ENCODE peak calls at places on chromosome 2, in four cellular contexts. One of them, this sample, is unnamed.

GRCh38 chr2:132670961-132671781 is 1.2 kb upstream of the LYPD1 start:
- DNase-seq in breast epithelium: no peak
- DNase-seq in astrocyte of the spinal cord: peak
- DNase-seq in psoas muscle: no peak
- DNase-seq in this sample: no peak

GRCh38 chr2:136247204-136247990 is 129.4 kb upstream of the CXCR4 start:
- DNase-seq in psoas muscle: peak
- DNase-seq in breast epithelium: no peak
- DNase-seq in astrocyte of the spinal cord: peak
- DNase-seq in this sample: no peak

GRCh38 chr2:190031971-190032623 is 30.4 kb downstream of the MSTN start:
- DNase-seq in astrocyte of the spinal cord: no peak
- DNase-seq in breast epithelium: no peak
- DNase-seq in psoas muscle: no peak
- DNase-seq in this sample: no peak

GRCh38 chr2:1925928-1926327 is 181.6 kb upstream of the PXDN start:
- DNase-seq in astrocyte of the spinal cord: no peak
- DNase-seq in psoas muscle: no peak
- DNase-seq in breast epithelium: no peak
- DNase-seq in this sample: no peak

GRCh38 chr2:214378455-214379103 is 32.3 kb upstream of the VWC2L start:
- DNase-seq in astrocyte of the spinal cord: no peak
- DNase-seq in psoas muscle: no peak
- DNase-seq in breast epithelium: peak
- DNase-seq in this sample: no peak

GRCh38 chr2:16604236-16604635 is 61.4 kb downstream of the CYRIA start:
- DNase-seq in psoas muscle: no peak
- DNase-seq in breast epithelium: no peak
- DNase-seq in astrocyte of the spinal cord: no peak
- DNase-seq in this sample: no peak

GRCh38 chr2:136214801-136215200 is 96.9 kb upstream of the CXCR4 start:
- DNase-seq in psoas muscle: no peak
- DNase-seq in astrocyte of the spinal cord: no peak
- DNase-seq in breast epithelium: no peak
- DNase-seq in this sample: no peak

GRCh38 chr2:37215255-37215654 is 16.1 kb downstream of the CEBPZ start:
- DNase-seq in astrocyte of the spinal cord: peak
- DNase-seq in breast epithelium: no peak
- DNase-seq in psoas muscle: no peak
- DNase-seq in this sample: no peak

GRCh38 chr2:119827866-119828507 is 68.3 kb downstream of the PTPN4 start:
- DNase-seq in breast epithelium: no peak
- DNase-seq in psoas muscle: no peak
- DNase-seq in astrocyte of the spinal cord: peak
- DNase-seq in this sample: no peak

GRCh38 chr2:179602452-179602851 is 259.0 kb downstream of the ZNF385B start:
- DNase-seq in astrocyte of the spinal cord: no peak
- DNase-seq in breast epithelium: no peak
- DNase-seq in psoas muscle: no peak
- DNase-seq in this sample: no peak

GRCh38 chr2:139469985-139470384 is 689.8 kb upstream of the NXPH2 start:
- DNase-seq in astrocyte of the spinal cord: no peak
- DNase-seq in breast epithelium: no peak
- DNase-seq in psoas muscle: no peak
- DNase-seq in this sample: no peak

GRCh38 chr2:3324404-3325281 is 53.0 kb downstream of the EIPR1 start:
- DNase-seq in breast epithelium: no peak
- DNase-seq in astrocyte of the spinal cord: no peak
- DNase-seq in psoas muscle: no peak
- DNase-seq in this sample: no peak

GRCh38 chr2:204353823-204354222 is 191.5 kb upstream of the PARD3B start:
- DNase-seq in breast epithelium: no peak
- DNase-seq in psoas muscle: no peak
- DNase-seq in astrocyte of the spinal cord: no peak
- DNase-seq in this sample: no peak

GRCh38 chr2:121804340-121804739 is 48.9 kb downstream of the TSN start:
- DNase-seq in astrocyte of the spinal cord: peak
- DNase-seq in breast epithelium: no peak
- DNase-seq in psoas muscle: no peak
- DNase-seq in this sample: no peak

GRCh38 chr2:216994231-216994997 is 134.6 kb upstream of the TNP1 start:
- DNase-seq in breast epithelium: no peak
- DNase-seq in psoas muscle: no peak
- DNase-seq in astrocyte of the spinal cord: no peak
- DNase-seq in this sample: no peak

GRCh38 chr2:163453920-163454319 is 281.9 kb downstream of the FIGN start:
- DNase-seq in psoas muscle: no peak
- DNase-seq in astrocyte of the spinal cord: peak
- DNase-seq in breast epithelium: no peak
- DNase-seq in this sample: no peak

GRCh38 chr2:216320852-216321251 is 51.4 kb downstream of the MARCHF4 start:
- DNase-seq in breast epithelium: no peak
- DNase-seq in astrocyte of the spinal cord: no peak
- DNase-seq in psoas muscle: no peak
- DNase-seq in this sample: no peak

GRCh38 chr2:72864500-72864899 is 22.7 kb upstream of the SPR start:
- DNase-seq in breast epithelium: no peak
- DNase-seq in psoas muscle: no peak
- DNase-seq in astrocyte of the spinal cord: peak
- DNase-seq in this sample: no peak

GRCh38 chr2:43161650-43162542 is 64.5 kb downstream of the ZFP36L2 start:
- DNase-seq in breast epithelium: no peak
- DNase-seq in psoas muscle: no peak
- DNase-seq in astrocyte of the spinal cord: no peak
- DNase-seq in this sample: no peak

GRCh38 chr2:240611601-240612210 is 13.6 kb upstream of the GPR35 start:
- DNase-seq in breast epithelium: no peak
- DNase-seq in psoas muscle: peak
- DNase-seq in astrocyte of the spinal cord: no peak
- DNase-seq in this sample: peak

GRCh38 chr2:167209784-167210183 is 321.5 kb downstream of the XIRP2 start:
- DNase-seq in astrocyte of the spinal cord: no peak
- DNase-seq in breast epithelium: no peak
- DNase-seq in psoas muscle: no peak
- DNase-seq in this sample: no peak

GRCh38 chr2:70671059-70671685 is 96.8 kb downstream of the ADD2 start:
- DNase-seq in breast epithelium: no peak
- DNase-seq in psoas muscle: no peak
- DNase-seq in astrocyte of the spinal cord: peak
- DNase-seq in this sample: no peak

GRCh38 chr2:2456721-2457120 is 125.6 kb upstream of the MYT1L start:
- DNase-seq in psoas muscle: no peak
- DNase-seq in breast epithelium: no peak
- DNase-seq in astrocyte of the spinal cord: peak
- DNase-seq in this sample: no peak

GRCh38 chr2:1041012-1041805 is 90.6 kb downstream of the SNTG2 start:
- DNase-seq in breast epithelium: no peak
- DNase-seq in psoas muscle: no peak
- DNase-seq in astrocyte of the spinal cord: no peak
- DNase-seq in this sample: no peak

GRCh38 chr2:46268196-46268595 is 29.0 kb upstream of the EPAS1 start:
- DNase-seq in breast epithelium: no peak
- DNase-seq in psoas muscle: no peak
- DNase-seq in astrocyte of the spinal cord: no peak
- DNase-seq in this sample: no peak

DNA sequence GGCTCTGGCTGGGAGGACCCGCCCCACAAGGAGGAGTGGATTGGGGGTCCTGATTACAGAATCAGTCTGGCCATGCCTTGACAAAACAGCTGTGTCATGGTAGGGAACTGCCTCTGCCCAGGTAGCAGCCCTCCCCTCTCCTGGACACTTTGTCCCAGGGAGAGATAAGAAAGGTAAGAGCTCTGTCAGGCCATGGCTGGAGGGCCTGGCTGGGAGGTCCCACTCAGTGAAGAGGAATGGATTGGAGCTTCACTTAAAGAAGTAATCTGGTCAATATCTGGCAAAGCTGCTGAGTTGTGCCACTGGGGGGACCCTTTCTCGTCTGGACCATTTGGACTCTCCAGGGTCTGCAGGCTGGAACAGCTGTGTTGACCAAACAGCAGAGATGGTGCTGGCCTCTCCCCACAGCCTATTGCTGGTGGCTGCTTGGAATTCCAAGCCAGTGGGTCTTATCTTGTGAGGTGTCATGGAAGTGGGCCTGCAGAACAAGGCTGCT is 75.4 kb downstream of the EPC2 start:
- DNase-seq in astrocyte of the spinal cord: no peak
- DNase-seq in breast epithelium: no peak
- DNase-seq in psoas muscle: no peak
- DNase-seq in this sample: no peak
- TF ChIP-seq CTCF in astrocyte of the spinal cord: no peak
- TF ChIP-seq CTCF in breast epithelium: no peak
- TF ChIP-seq CTCF in psoas muscle: no peak
- TF ChIP-seq CTCF in this sample: no peak

GRCh38 chr2:219218279-219219112 is at the start of gene ABCB6:
- DNase-seq in psoas muscle: peak
- DNase-seq in astrocyte of the spinal cord: peak
- DNase-seq in breast epithelium: peak
- DNase-seq in this sample: peak
- TF ChIP-seq CTCF in psoas muscle: no peak
- TF ChIP-seq CTCF in astrocyte of the spinal cord: no peak
- TF ChIP-seq CTCF in breast epithelium: no peak
- TF ChIP-seq CTCF in this sample: peak

GRCh38 chr2:105865222-105865913 is 120.7 kb downstream of the NCK2 start:
- DNase-seq in astrocyte of the spinal cord: peak
- DNase-seq in breast epithelium: no peak
- DNase-seq in psoas muscle: no peak
- DNase-seq in this sample: no peak

GRCh38 chr2:105864262-105864661 is 119.5 kb downstream of the NCK2 start:
- DNase-seq in breast epithelium: no peak
- DNase-seq in psoas muscle: no peak
- DNase-seq in astrocyte of the spinal cord: no peak
- DNase-seq in this sample: no peak

GRCh38 chr2:105868060-105868459 is 123.3 kb downstream of the NCK2 start:
- DNase-seq in astrocyte of the spinal cord: no peak
- DNase-seq in breast epithelium: no peak
- DNase-seq in psoas muscle: no peak
- DNase-seq in this sample: no peak

GRCh38 chr2:105869318-105869717 is 124.6 kb downstream of the NCK2 start:
- DNase-seq in astrocyte of the spinal cord: no peak
- DNase-seq in breast epithelium: no peak
- DNase-seq in psoas muscle: no peak
- DNase-seq in this sample: no peak

DNA sequence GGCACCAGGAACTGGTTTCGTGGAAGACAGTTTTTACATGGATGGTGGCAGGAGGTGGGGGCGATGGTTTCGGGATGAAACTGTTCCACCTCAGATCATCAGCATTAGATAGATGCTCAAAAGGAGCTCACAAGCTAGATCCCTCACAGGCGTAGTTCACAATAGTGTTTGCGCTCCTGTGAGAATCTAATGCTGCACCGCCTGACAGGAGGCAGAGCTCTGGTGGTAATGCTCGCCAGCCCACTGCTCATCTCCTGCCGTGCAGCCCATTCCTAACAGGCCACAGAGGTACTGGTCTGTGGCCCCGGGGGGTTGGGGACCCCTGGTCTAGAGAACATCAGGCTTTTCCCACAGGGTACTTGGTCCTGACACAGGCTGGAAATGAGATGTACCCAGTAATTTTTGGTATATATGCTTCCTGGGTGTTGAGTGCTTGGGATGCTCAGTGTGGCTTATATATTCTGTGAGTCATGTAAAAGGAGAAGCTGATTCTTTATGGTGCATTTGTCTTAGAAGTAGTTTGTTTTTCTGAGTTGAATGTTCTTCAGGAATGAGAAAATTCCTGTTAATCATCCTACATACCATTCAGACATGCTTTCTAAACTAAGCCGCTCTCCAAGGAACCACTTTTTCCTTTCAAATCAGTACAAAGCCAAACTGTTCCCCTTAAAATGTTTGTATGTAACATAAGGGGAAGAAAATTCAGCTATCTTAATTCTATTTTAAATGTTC is 121.9 kb downstream of the NCK2 start:
- DNase-seq in astrocyte of the spinal cord: peak
- DNase-seq in breast epithelium: no peak
- DNase-seq in psoas muscle: no peak
- DNase-seq in this sample: no peak
- TF ChIP-seq CTCF in astrocyte of the spinal cord: no peak
- TF ChIP-seq CTCF in breast epithelium: no peak
- TF ChIP-seq CTCF in psoas muscle: no peak
- TF ChIP-seq CTCF in this sample: no peak

DNA sequence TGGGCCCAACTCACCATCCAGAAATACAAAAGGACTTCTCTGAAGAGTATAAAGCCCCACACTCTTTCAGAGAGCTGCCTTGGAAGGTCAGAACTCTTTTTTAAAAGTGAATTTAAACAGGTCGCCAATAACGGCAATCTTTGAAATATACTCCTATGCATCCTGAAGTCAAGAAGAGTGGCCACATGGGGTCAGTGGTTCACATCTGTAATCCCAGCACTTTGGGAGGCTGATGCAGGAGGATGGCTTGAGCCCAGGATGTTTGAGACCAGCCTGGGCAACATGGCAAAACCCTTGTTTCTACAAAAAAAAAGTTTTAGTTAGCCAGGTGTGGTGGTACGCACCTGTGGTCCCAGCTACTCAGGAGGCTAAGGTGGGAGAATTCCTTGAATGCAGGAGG is 68.1 kb upstream of the FZD7 start:
- DNase-seq in psoas muscle: no peak
- DNase-seq in breast epithelium: no peak
- DNase-seq in astrocyte of the spinal cord: no peak
- DNase-seq in this sample: no peak
- TF ChIP-seq CTCF in psoas muscle: no peak
- TF ChIP-seq CTCF in breast epithelium: no peak
- TF ChIP-seq CTCF in astrocyte of the spinal cord: no peak
- TF ChIP-seq CTCF in this sample: peak

DNA sequence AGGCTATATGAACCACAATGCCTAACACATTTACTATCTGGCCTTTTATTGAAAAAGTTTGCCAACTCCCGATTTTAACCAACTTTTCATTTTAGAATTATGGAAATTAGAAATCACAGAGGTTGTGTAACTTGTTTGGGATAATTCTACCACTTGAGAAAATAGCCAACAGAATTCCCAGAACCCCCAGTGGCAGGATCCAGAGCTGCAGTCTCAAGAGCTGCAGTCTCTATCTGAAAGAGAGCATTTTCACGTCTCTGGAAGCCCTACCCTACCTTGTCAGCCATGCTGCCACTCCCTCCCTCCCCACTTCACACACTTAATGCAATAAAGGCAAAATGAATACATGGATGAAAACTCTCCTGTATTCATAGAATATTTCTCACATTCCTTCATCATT is 23.4 kb upstream of the TSPYL6 start:
- DNase-seq in psoas muscle: no peak
- DNase-seq in astrocyte of the spinal cord: no peak
- DNase-seq in breast epithelium: no peak
- DNase-seq in this sample: no peak
- TF ChIP-seq CTCF in psoas muscle: peak
- TF ChIP-seq CTCF in astrocyte of the spinal cord: peak
- TF ChIP-seq CTCF in breast epithelium: no peak
- TF ChIP-seq CTCF in this sample: peak

GRCh38 chr2:225494100-225494459 is 94.6 kb downstream of the NYAP2 start:
- DNase-seq in breast epithelium: no peak
- DNase-seq in psoas muscle: no peak
- DNase-seq in astrocyte of the spinal cord: no peak
- DNase-seq in this sample: no peak
- TF ChIP-seq CTCF in breast epithelium: no peak
- TF ChIP-seq CTCF in psoas muscle: no peak
- TF ChIP-seq CTCF in astrocyte of the spinal cord: no peak
- TF ChIP-seq CTCF in this sample: no peak